ENCODE peak calls at places on chromosomes 6 and 20, in five cellular contexts. R is T-helper 9 cell; Y is NCI-H2081; Q is HEK293T; S is stimulated activated naive CD8-positive, alpha-beta T cell treated with anti-CD3 and anti-CD28 coated beads, Interleukin-15, amount 100 ng/mL, for 72 hours. X is an unnamed sample.
A peak's percentile ranks its signal among the peaks of the same experiment; 100 is the strongest.

GRCh38 chr20:60993647-60994046 is 258.4 kb upstream of the CDH4 start:
- DNase-seq in R (no peak), Y (no peak), Q (peak; percentile 16), S (no peak), X (no peak)

GRCh38 chr20:20318318-20319161 is 49.4 kb upstream of the INSM1 start:
- DNase-seq in R (no peak), Y (no peak), Q (no peak), S (no peak), X (no peak)

GRCh38 chr6:138492113-138492512 is 7.2 kb downstream of the NHSL1 start:
- DNase-seq in R (no peak), Y (no peak), Q (no peak), S (no peak), X (no peak)

GRCh38 chr6:158418501-158418900 is 106.2 kb downstream of the TULP4 start:
- DNase-seq in R (no peak), Y (no peak), Q (no peak), S (no peak), X (no peak)

GRCh38 chr6:24193364-24193763 is 67.3 kb downstream of the NRSN1 start:
- DNase-seq in R (no peak), Y (no peak), Q (no peak), S (no peak), X (no peak)

GRCh38 chr6:146598785-146599405 is at the start of gene ADGB:
- DNase-seq in R (no peak), Y (no peak), Q (peak; percentile 87), S (no peak), X (peak; percentile 83)

GRCh38 chr6:129238991-129239390 is 356.1 kb downstream of the LAMA2 start:
- DNase-seq in R (no peak), Y (no peak), Q (no peak), S (no peak), X (no peak)

GRCh38 chr6:56514395-56514794 is 128.3 kb downstream of the DST start:
- DNase-seq in R (no peak), Y (no peak), Q (no peak), S (no peak), X (no peak)

GRCh38 chr6:71082033-71082620 is 125.3 kb upstream of the B3GAT2 start:
- DNase-seq in R (no peak), Y (no peak), Q (no peak), S (no peak), X (no peak)

GRCh38 chr6:158654498-158654897 is 4.6 kb downstream of the SYTL3 start:
- DNase-seq in R (no peak), Y (no peak), Q (no peak), S (peak; percentile 8), X (no peak)

GRCh38 chr20:58308290-58308679 is 1.2 kb upstream of the RAB22A start:
- DNase-seq in R (no peak), Y (no peak), Q (no peak), S (peak; percentile 16), X (no peak)

GRCh38 chr6:15534970-15535369 is 127.9 kb downstream of the DTNBP1 start:
- DNase-seq in R (no peak), Y (no peak), Q (no peak), S (no peak), X (no peak)

GRCh38 chr20:43914697-43915208 is at the start of gene TOX2:
- DNase-seq in R (peak; percentile 25), Y (no peak), Q (peak; percentile 84), S (peak; percentile 48), X (peak; percentile 89)

GRCh38 chr6:107957165-107957908 is 671 bp downstream of the SEC63 start:
- DNase-seq in R (peak; percentile 29), Y (peak; percentile 13), Q (no peak), S (peak; percentile 70), X (peak; percentile 64)

GRCh38 chr6:24356310-24357035 is 1.4 kb downstream of the DCDC2 start:
- DNase-seq in R (no peak), Y (no peak), Q (no peak), S (no peak), X (no peak)

GRCh38 chr6:73854998-73855718 is 159.2 kb downstream of the CD109 start:
- DNase-seq in R (no peak), Y (peak; percentile 67), Q (peak; percentile 21), S (no peak), X (peak; percentile 30)

GRCh38 chr6:156778615-156779205 is 1.5 kb downstream of the ARID1B start:
- DNase-seq in R (peak; percentile 29), Y (no peak), Q (peak; percentile 38), S (peak; percentile 58), X (peak; percentile 33)

GRCh38 chr6:111105578-111105977 is 18.3 kb downstream of the SLC16A10 start:
- DNase-seq in R (no peak), Y (no peak), Q (no peak), S (peak; percentile 43), X (peak; percentile 33)

GRCh38 chr6:39366875-39367618 is 44.5 kb upstream of the KCNK16 start:
- DNase-seq in R (no peak), Y (no peak), Q (no peak), S (no peak), X (no peak)

GRCh38 chr20:53939554-53940355 is 130.6 kb downstream of the BCAS1 start:
- DNase-seq in R (peak; percentile 40), Y (peak; percentile 21), Q (peak; percentile 79), S (peak; percentile 81), X (peak; percentile 79)

GRCh38 chr6:106974999-106975698 is 620 bp upstream of the CD24 start:
- DNase-seq in R (no peak), Y (peak; percentile 34), Q (peak; percentile 27), S (peak; percentile 18), X (no peak)

GRCh38 chr6:105890521-105891244 is 195.5 kb upstream of the PRDM1 start:
- DNase-seq in R (no peak), Y (no peak), Q (no peak), S (no peak), X (no peak)

GRCh38 chr6:34679552-34680255 is 16.9 kb downstream of the ILRUN start:
- DNase-seq in R (no peak), Y (no peak), Q (no peak), S (no peak), X (no peak)

GRCh38 chr6:31842056-31842455 is 14.5 kb downstream of the HSPA1B start:
- DNase-seq in R (no peak), Y (no peak), Q (no peak), S (no peak), X (no peak)

GRCh38 chr6:122789078-122789861 is at the start of gene SMPDL3A:
- DNase-seq in R (no peak), Y (peak; percentile 58), Q (peak; percentile 73), S (peak; percentile 25), X (peak; percentile 77)

GRCh38 chr6:155224031-155224451 is 39.8 kb upstream of the CLDN20 start:
- DNase-seq in R (no peak), Y (no peak), Q (no peak), S (peak; percentile 69), X (no peak)

GRCh38 chr6:169162968-169163903 is 90.4 kb downstream of the THBS2 start:
- DNase-seq in R (no peak), Y (no peak), Q (no peak), S (no peak), X (no peak)

GRCh38 chr6:41504526-41505021 is 41.6 kb upstream of the FOXP4 start:
- DNase-seq in R (no peak), Y (no peak), Q (no peak), S (no peak), X (peak; percentile 46)

GRCh38 chr6:38805682-38806081 is 90.6 kb downstream of the DNAH8 start:
- DNase-seq in R (no peak), Y (no peak), Q (no peak), S (no peak), X (no peak)

GRCh38 chr20:61977387-61977786 is 88.3 kb downstream of the TAF4 start:
- DNase-seq in R (no peak), Y (no peak), Q (no peak), S (no peak), X (no peak)

GRCh38 chr20:54172856-54173652 is 732 bp downstream of the CYP24A1 start:
- DNase-seq in R (no peak), Y (no peak), Q (no peak), S (peak; percentile 14), X (peak; percentile 48)

GRCh38 chr6:18263561-18264337 is 581 bp downstream of the DEK start:
- DNase-seq in R (peak; percentile 21), Y (peak; percentile 76), Q (peak; percentile 62), S (peak; percentile 44), X (peak; percentile 80)

X was measured in iPS-NIHi11.